ENCODE peak calls at places on chromosome 22, in ten cellular contexts. V is neural progenitor cell; E is esophagus muscularis mucosa; B is heart left ventricle; G is CD4-positive, alpha-beta memory T cell; S is psoas muscle; F is left lung; I is PC-3; H is left ventricle myocardium inferior; R is GM23248. N is an unnamed sample.

GRCh38 chr22:47292546-47293320 is 530.3 kb downstream of the TBC1D22A start:
- DNase-seq in V (no peak), E (no peak), B (no peak), G (no peak), S (no peak), F (no peak), I (no peak), H (no peak), R (no peak), N (no peak)

GRCh38 chr22:31556627-31557203 is 60.4 kb downstream of the SFI1 start:
- DNase-seq in V (peak), E (no peak), B (no peak), G (peak), S (no peak), F (no peak), I (peak), H (no peak), R (peak), N (peak)

GRCh38 chr22:50523806-50524663 is 1.4 kb downstream of the SCO2 start:
- DNase-seq in V (no peak), E (no peak), B (peak), G (no peak), S (peak), F (peak), I (no peak), H (no peak), R (no peak), N (no peak)

GRCh38 chr22:48572951-48573350 is 1254.7 kb downstream of the BRD1 start:
- DNase-seq in V (no peak), E (no peak), B (no peak), G (no peak), S (no peak), F (no peak), I (no peak), H (no peak), R (no peak), N (no peak)

GRCh38 chr22:47367107-47367690 is 604.7 kb downstream of the TBC1D22A start:
- DNase-seq in V (no peak), E (no peak), B (no peak), G (no peak), S (no peak), F (no peak), I (no peak), H (no peak), R (no peak), N (no peak)

GRCh38 chr22:35043932-35044319 is 22.0 kb upstream of the ISX start:
- DNase-seq in V (no peak), E (no peak), B (no peak), G (no peak), S (no peak), F (no peak), I (no peak), H (no peak), R (no peak), N (no peak)

GRCh38 chr22:27146871-27147591 is 489.6 kb downstream of the MIAT start:
- DNase-seq in V (no peak), E (no peak), B (no peak), G (no peak), S (no peak), F (no peak), I (no peak), H (no peak), R (no peak), N (no peak)

GRCh38 chr22:49235463-49236300 is 592.0 kb downstream of the BRD1 start:
- DNase-seq in V (peak), E (peak), B (no peak), G (no peak), S (no peak), F (no peak), I (no peak), H (no peak), R (no peak), N (no peak)

GRCh38 chr22:48536691-48537591 is 1290.7 kb downstream of the BRD1 start:
- DNase-seq in V (no peak), E (no peak), B (no peak), G (no peak), S (peak), F (no peak), I (no peak), H (no peak), R (peak), N (no peak)

GRCh38 chr22:40582063-40582462 is 54.5 kb downstream of the MRTFA start:
- DNase-seq in V (no peak), E (no peak), B (no peak), G (no peak), S (no peak), F (no peak), I (no peak), H (no peak), R (no peak), N (no peak)

GRCh38 chr22:36252754-36253522 is at the start of gene APOL1:
- DNase-seq in V (no peak), E (no peak), B (peak), G (peak), S (no peak), F (no peak), I (no peak), H (peak), R (peak), N (no peak)

GRCh38 chr22:28907311-28908008 is 24.1 kb downstream of the ZNRF3 start:
- DNase-seq in V (no peak), E (no peak), B (no peak), G (no peak), S (no peak), F (no peak), I (no peak), H (no peak), R (no peak), N (no peak)

GRCh38 chr22:28112548-28113043 is 193.5 kb upstream of the PITPNB start:
- DNase-seq in V (peak), E (no peak), B (peak), G (no peak), S (peak), F (no peak), I (peak), H (peak), R (peak), N (peak)

GRCh38 chr22:41508770-41509170 is 35.5 kb downstream of the POLR3H start:
- DNase-seq in V (no peak), E (no peak), B (peak), G (no peak), S (peak), F (no peak), I (no peak), H (peak), R (no peak), N (no peak)

GRCh38 chr22:23305321-23305910 is 125.1 kb downstream of the BCR start:
- DNase-seq in V (no peak), E (no peak), B (peak), G (no peak), S (no peak), F (peak), I (peak), H (no peak), R (peak), N (peak)

GRCh38 chr22:49966716-49967332 is 6.3 kb downstream of the PIM3 start:
- DNase-seq in V (peak), E (no peak), B (peak), G (no peak), S (peak), F (peak), I (no peak), H (peak), R (no peak), N (no peak)

GRCh38 chr22:35539487-35539886 is 1.1 kb upstream of the RASD2 start:
- DNase-seq in V (no peak), E (no peak), B (no peak), G (no peak), S (no peak), F (no peak), I (no peak), H (no peak), R (no peak), N (no peak)

GRCh38 chr22:16915711-16916110 is 90.5 kb upstream of the XKR3 start:
- DNase-seq in V (no peak), E (no peak), B (no peak), G (no peak), S (no peak), F (no peak), I (no peak), H (no peak), R (peak), N (no peak)

GRCh38 chr22:29167032-29167911 is 38.4 kb upstream of the EMID1 start:
- DNase-seq in V (no peak), E (no peak), B (no peak), G (peak), S (no peak), F (no peak), I (no peak), H (no peak), R (no peak), N (no peak)

GRCh38 chr22:49853981-49854791 is 542 bp downstream of the ZBED4 start:
- DNase-seq in V (peak), E (no peak), B (peak), G (no peak), S (peak), F (peak), I (peak), H (no peak), R (peak), N (peak)

GRCh38 chr22:49244466-49245420 is 582.9 kb downstream of the BRD1 start:
- DNase-seq in V (no peak), E (peak), B (no peak), G (no peak), S (no peak), F (no peak), I (no peak), H (no peak), R (no peak), N (no peak)

GRCh38 chr22:41875531-41876242 is 39.2 kb downstream of the SHISA8 start:
- DNase-seq in V (no peak), E (no peak), B (no peak), G (no peak), S (no peak), F (no peak), I (no peak), H (no peak), R (no peak), N (no peak)

GRCh38 chr22:18008136-18008535 is 16.2 kb downstream of the MICAL3 start:
- DNase-seq in V (no peak), E (no peak), B (no peak), G (no peak), S (no peak), F (no peak), I (no peak), H (no peak), R (no peak), N (no peak)

GRCh38 chr22:42397332-42398246 is 34.6 kb downstream of the NFAM1 start:
- DNase-seq in V (no peak), E (no peak), B (peak), G (no peak), S (no peak), F (no peak), I (no peak), H (peak), R (no peak), N (no peak)

GRCh38 chr22:30730351-30730750 is 35.7 kb downstream of the OSBP2 start:
- DNase-seq in V (no peak), E (no peak), B (no peak), G (no peak), S (no peak), F (no peak), I (no peak), H (no peak), R (no peak), N (no peak)

GRCh38 chr22:26671317-26672059 is 14.1 kb downstream of the MIAT start:
- DNase-seq in V (no peak), E (no peak), B (no peak), G (peak), S (peak), F (peak), I (no peak), H (no peak), R (no peak), N (no peak)

GRCh38 chr22:37485006-37485713 is 1.0 kb downstream of the MFNG start:
- DNase-seq in V (no peak), E (no peak), B (no peak), G (peak), S (peak), F (peak), I (no peak), H (no peak), R (no peak), N (no peak)

GRCh38 chr22:37484115-37485005 is 1.8 kb downstream of the MFNG start:
- DNase-seq in V (peak), E (peak), B (peak), G (peak), S (peak), F (peak), I (no peak), H (peak), R (no peak), N (no peak)

GRCh38 chr22:37486224-37486845 is at the start of gene MFNG:
- DNase-seq in V (peak), E (no peak), B (peak), G (peak), S (peak), F (peak), I (peak), H (peak), R (peak), N (no peak)

GRCh38 chr22:37487129-37487528 is 945 bp upstream of the MFNG start:
- DNase-seq in V (no peak), E (no peak), B (no peak), G (no peak), S (no peak), F (no peak), I (no peak), H (no peak), R (no peak), N (no peak)

GRCh38 chr22:37485714-37486223 is 415 bp downstream of the MFNG start:
- DNase-seq in V (no peak), E (no peak), B (no peak), G (peak), S (no peak), F (no peak), I (no peak), H (no peak), R (no peak), N (no peak)
- H3K27ac ChIP-seq in V (no peak), E (peak), B (peak), G (peak), S (peak), F (peak), I (no peak), H (peak), R (no peak), N (no peak)

GRCh38 chr22:43956383-43956782 is 1.1 kb downstream of the SAMM50 start:
- DNase-seq in V (no peak), E (no peak), B (no peak), G (no peak), S (no peak), F (no peak), I (no peak), H (no peak), R (peak), N (no peak)
- H3K27ac ChIP-seq in V (no peak), E (no peak), B (peak), G (peak), S (peak), F (no peak), I (peak), H (peak), R (peak), N (no peak)

GRCh38 chr22:20525048-20525447 is 17.6 kb downstream of the MED15 start:
- DNase-seq in V (no peak), E (no peak), B (no peak), G (no peak), S (no peak), F (no peak), I (no peak), H (no peak), R (no peak), N (no peak)

GRCh38 chr22:20528405-20528978 is 21.1 kb downstream of the MED15 start:
- DNase-seq in V (no peak), E (no peak), B (no peak), G (no peak), S (no peak), F (no peak), I (no peak), H (no peak), R (no peak), N (no peak)

GRCh38 chr22:20524004-20524481 is 16.6 kb downstream of the MED15 start:
- DNase-seq in V (no peak), E (no peak), B (no peak), G (peak), S (no peak), F (no peak), I (peak), H (no peak), R (no peak), N (no peak)

GRCh38 chr22:20526628-20527355 is 19.4 kb downstream of the MED15 start:
- DNase-seq in V (no peak), E (no peak), B (no peak), G (no peak), S (no peak), F (no peak), I (peak), H (no peak), R (peak), N (peak)

DNA sequence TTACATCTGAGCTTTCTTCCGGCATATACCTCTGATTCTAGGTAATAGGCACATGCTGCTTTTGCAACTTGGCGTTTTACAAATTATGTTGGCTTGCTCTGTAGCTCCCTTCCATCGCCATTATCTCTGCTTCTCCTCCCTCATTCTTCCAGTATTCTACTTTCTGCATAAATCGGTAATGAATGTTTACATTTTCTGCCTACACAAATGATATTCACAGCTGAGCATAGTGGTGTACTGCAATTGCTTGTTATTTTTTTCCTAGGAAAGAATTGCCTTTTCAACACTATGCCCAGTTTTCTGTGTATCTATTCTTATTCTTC is 18.9 kb downstream of the MED15 start:
- DNase-seq in V (no peak), E (no peak), B (no peak), G (no peak), S (no peak), F (no peak), I (no peak), H (no peak), R (no peak), N (no peak)
- H3K27ac ChIP-seq in V (no peak), E (no peak), B (no peak), G (no peak), S (no peak), F (no peak), I (peak), H (peak), R (peak), N (peak)

GRCh38 chr22:33051960-33052839 is 6.0 kb downstream of the SYN3 start:
- DNase-seq in V (peak), E (no peak), B (no peak), G (no peak), S (no peak), F (no peak), I (no peak), H (no peak), R (no peak), N (no peak)
- H3K27ac ChIP-seq in V (no peak), E (no peak), B (no peak), G (no peak), S (no peak), F (no peak), I (no peak), H (no peak), R (no peak), N (no peak)

GRCh38 chr22:24591286-24591830 is 1.5 kb downstream of the LRRC75B start:
- DNase-seq in V (no peak), E (no peak), B (no peak), G (no peak), S (no peak), F (no peak), I (no peak), H (no peak), R (no peak), N (no peak)
- H3K27ac ChIP-seq in V (no peak), E (no peak), B (no peak), G (no peak), S (no peak), F (no peak), I (no peak), H (no peak), R (no peak), N (no peak)

N was measured in brain microvascular endothelial cell.